ENCODE peak calls at places on chromosomes 4 and X, in five cellular contexts. H is sigmoid colon, G is tibial artery, U is right atrium auricular region, A is upper lobe of right lung. S is an unnamed sample.

GRCh38 chr4:36187723-36188333 is 56.5 kb downstream of the ARAP2 start:
- DNase-seq in H (no peak), G (no peak), U (no peak), A (no peak), S (no peak)

GRCh38 chr4:123481034-123481433 is 84.4 kb downstream of the SPRY1 start:
- DNase-seq in A (no peak), H (no peak), G (no peak), U (no peak), S (no peak)

GRCh38 chr4:163941221-163941865 is 446.9 kb downstream of the TMA16 start:
- DNase-seq in H (no peak), A (no peak), G (no peak), U (no peak), S (no peak)

GRCh38 chr4:125350736-125351135 is 36.0 kb downstream of the FAT4 start:
- DNase-seq in H (no peak), G (no peak), U (no peak), A (no peak), S (no peak)

GRCh38 chr4:7107166-7107905 is 39.5 kb upstream of the GRPEL1 start:
- DNase-seq in A (peak; percentile 36), G (no peak), H (no peak), U (no peak), S (no peak)

GRCh38 chrX:107741318-107741813 is 34.2 kb downstream of the TSC22D3 start:
- DNase-seq in H (no peak), A (no peak), U (no peak), G (no peak), S (no peak)

GRCh38 chr4:183504930-183505555 is at the start of gene ING2:
- DNase-seq in G (no peak), H (no peak), U (no peak), A (no peak), S (no peak)

GRCh38 chrX:13149702-13150101 is 105.3 kb upstream of the FAM9C start:
- DNase-seq in H (no peak), U (no peak), A (no peak), G (no peak), S (no peak)

GRCh38 chrX:39869846-39870601 is 227.7 kb downstream of the BCOR start:
- DNase-seq in U (no peak), A (no peak), G (no peak), H (no peak), S (no peak)

GRCh38 chr4:9996319-9997110 is 24.8 kb downstream of the SLC2A9 start:
- DNase-seq in A (no peak), H (peak; percentile 14), U (peak; percentile 58), G (no peak), S (no peak)

GRCh38 chrX:2679534-2680485 is 11.3 kb upstream of the CD99 start:
- DNase-seq in G (no peak), H (no peak), A (no peak), U (no peak), S (peak; percentile 65)

GRCh38 chr4:54093609-54094240 is 6.2 kb upstream of the GSX2 start:
- DNase-seq in U (no peak), H (no peak), A (no peak), G (no peak), S (no peak)

GRCh38 chrX:57899064-57899463 is 11.2 kb downstream of the ZXDA start:
- DNase-seq in A (no peak), G (no peak), U (no peak), H (no peak), S (no peak)

GRCh38 chrX:132676561-132677186 is 187.8 kb upstream of the MBNL3 start:
- DNase-seq in U (no peak), G (no peak), H (no peak), A (no peak), S (no peak)

GRCh38 chr4:145839151-145839550 is 99.5 kb downstream of the ZNF827 start:
- DNase-seq in A (no peak), G (no peak), H (no peak), U (no peak), S (no peak)

GRCh38 chr4:181637186-181638105 is 605.8 kb upstream of the TENM3 start:
- DNase-seq in G (no peak), H (no peak), A (no peak), U (no peak), S (no peak)

GRCh38 chr4:5928241-5928640 is 35.4 kb upstream of the CRMP1 start:
- DNase-seq in U (no peak), H (no peak), A (no peak), G (no peak), S (no peak)

GRCh38 chr4:150461957-150462356 is 120.0 kb upstream of the MAB21L2 start:
- DNase-seq in A (no peak), U (no peak), G (no peak), H (no peak), S (no peak)

GRCh38 chr4:102687373-102687981 is 73.3 kb downstream of the MANBA start:
- DNase-seq in G (no peak), A (no peak), H (no peak), U (no peak), S (no peak)

GRCh38 chr4:38957947-38958346 is 74.3 kb downstream of the TMEM156 start:
- DNase-seq in G (no peak), U (no peak), H (no peak), A (no peak), S (no peak)

GRCh38 chr4:134935320-134935719 is 733.7 kb upstream of the PABPC4L start:
- DNase-seq in H (no peak), A (no peak), U (no peak), G (no peak), S (no peak)

GRCh38 chr4:31995943-31996901 is 1276.1 kb downstream of the PCDH7 start:
- DNase-seq in U (no peak), G (no peak), H (no peak), A (no peak), S (no peak)

GRCh38 chr4:56910172-56910967 is 2.7 kb downstream of the REST start:
- DNase-seq in G (no peak), A (no peak), U (no peak), H (no peak), S (no peak)
- H3K4me1 ChIP-seq in G (no peaks in the 10 kb centered on the region), A (peaks cover 41% of the 10 kb centered on the region), U (peaks cover 35% of the 10 kb centered on the region), H (peaks cover 41% of the 10 kb centered on the region), S (peaks cover 6% of the 10 kb centered on the region)

GRCh38 chr4:22512306-22512705 is 3.6 kb downstream of the ADGRA3 start:
- DNase-seq in H (no peak), A (no peak), U (no peak), G (no peak), S (no peak)

GRCh38 chr4:22515888-22516541 is at the start of gene ADGRA3:
- DNase-seq in G (peak; percentile 61), U (peak; percentile 60), A (peak; percentile 90), H (peak; percentile 88), S (peak; percentile 69)

GRCh38 chr4:22514431-22514830 is 1.4 kb downstream of the ADGRA3 start:
- DNase-seq in U (no peak), A (no peak), G (no peak), H (no peak), S (no peak)

GRCh38 chr4:22515145-22515887 is 550 bp downstream of the ADGRA3 start:
- DNase-seq in H (peak; percentile 87), U (peak; percentile 60), A (peak; percentile 81), G (peak; percentile 67), S (peak; percentile 73)

GRCh38 chr4:22514001-22514400 is 1.9 kb downstream of the ADGRA3 start:
- DNase-seq in G (no peak), H (no peak), A (no peak), U (no peak), S (no peak)
- H3K4me3 ChIP-seq in G (peak overlapping the region; percentile 59), H (peak overlapping the region; percentile 43), A (peak overlapping the region; percentile 65), U (peak overlapping the region; percentile 59), S (no peak overlapping the region)

DNA sequence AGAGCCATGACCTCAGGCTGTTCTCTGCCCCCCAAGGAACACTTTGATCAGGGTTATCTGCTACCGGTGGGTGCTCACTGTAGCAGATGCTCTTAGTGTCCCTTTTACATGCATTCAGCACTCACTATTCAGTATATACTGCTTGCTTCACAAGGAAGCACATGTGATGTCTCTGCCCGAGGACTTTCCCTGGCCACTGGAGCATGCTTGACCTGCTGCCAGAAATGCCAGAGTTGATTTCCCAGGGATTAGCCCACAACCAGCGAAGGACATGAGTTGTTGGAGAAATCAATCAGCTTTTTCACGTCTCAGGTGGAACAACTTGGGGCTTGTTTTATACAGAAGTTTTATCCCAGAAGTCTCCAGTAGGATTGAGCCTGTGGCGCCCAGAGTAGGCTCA is 51.2 kb upstream of the RPS6KA3 start:
- DNase-seq in G (no peak), U (no peak), H (no peak), A (no peak), S (no peak)
- H3K4me1 ChIP-seq in G (no peaks in the 10 kb centered on the region), U (no peaks in the 10 kb centered on the region), H (no peaks in the 10 kb centered on the region), A (no peaks in the 10 kb centered on the region), S (no peaks in the 10 kb centered on the region)

DNA sequence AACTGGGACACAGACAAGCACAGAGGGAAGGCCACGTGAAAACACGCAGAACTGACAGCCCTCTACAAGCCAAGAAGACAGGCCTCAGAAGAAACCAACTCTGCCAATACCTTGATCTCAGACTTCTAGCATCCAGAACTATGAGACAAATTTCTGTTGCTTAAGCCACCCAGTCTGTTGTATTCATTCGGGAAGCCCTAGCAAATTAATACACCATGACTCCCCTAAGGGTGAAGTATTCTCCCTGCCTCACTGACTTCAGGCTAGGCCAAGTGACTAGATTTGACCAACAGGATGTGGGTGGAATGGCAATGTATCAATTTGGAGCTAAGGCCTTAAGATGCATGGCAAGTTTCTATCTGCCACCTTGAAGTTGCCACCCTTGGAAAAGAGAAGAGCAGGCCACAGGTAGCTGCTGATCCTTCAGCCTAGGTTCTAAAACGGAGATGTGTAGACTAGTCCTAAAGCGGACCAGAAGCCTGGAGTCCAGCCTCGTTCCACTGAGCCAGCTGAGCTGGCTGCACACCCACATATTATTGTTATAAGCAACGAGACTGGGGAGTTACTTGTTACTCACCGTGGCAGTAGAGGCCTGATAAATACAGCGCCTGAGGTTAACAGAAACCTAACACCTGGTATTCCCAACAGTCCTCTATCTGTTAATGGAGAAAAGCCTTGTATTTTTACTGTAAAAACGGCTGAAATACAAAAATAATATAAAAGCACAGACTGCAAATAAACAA is 16.5 kb downstream of the SCARB2 start:
- DNase-seq in A (no peak), H (no peak), U (no peak), G (no peak), S (no peak)
- H3K4me3 ChIP-seq in A (no peak overlapping the region), H (no peak overlapping the region), U (no peak overlapping the region), G (no peak overlapping the region), S (no peak overlapping the region)

DNA sequence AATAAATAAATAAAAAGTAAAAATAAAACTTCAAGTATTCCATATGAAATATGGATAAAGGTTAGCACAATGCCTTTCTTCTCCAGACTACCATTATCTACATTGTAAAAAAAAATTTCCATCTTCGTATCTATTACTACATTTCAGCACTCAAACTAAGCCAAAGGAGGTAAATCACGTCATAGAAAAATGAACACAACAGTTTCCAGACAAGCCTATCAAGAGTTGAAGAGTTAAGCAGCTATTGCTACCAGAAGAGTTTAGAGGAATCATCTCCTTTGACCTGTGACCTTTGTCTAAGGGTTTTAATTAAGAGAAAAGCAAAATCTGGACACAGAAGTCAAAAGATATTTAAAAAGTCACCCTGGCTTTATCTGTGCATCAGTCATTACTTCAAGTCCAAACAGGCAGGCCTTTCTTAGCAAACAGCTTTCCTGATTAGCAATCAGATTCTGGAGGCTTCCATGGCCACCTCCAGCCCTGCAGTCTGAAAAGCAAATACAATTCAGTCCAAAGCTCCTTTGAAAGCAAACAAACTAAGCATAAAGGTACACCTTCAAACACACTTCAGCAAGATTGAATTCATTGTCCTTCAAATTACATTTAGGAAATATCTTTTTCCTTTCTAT is 82.2 kb downstream of the APBB2 start:
- DNase-seq in H (no peak), G (no peak), A (no peak), U (no peak), S (peak; percentile 70)
- H3K4me1 ChIP-seq in H (peaks cover 36% of the 10 kb centered on the region), G (no peaks in the 10 kb centered on the region), A (peaks cover 39% of the 10 kb centered on the region), U (peaks cover 54% of the 10 kb centered on the region), S (peaks cover 2% of the 10 kb centered on the region)

S was measured in prostate gland.